ENCODE peak calls at places on chromosomes 5 and 9, in five cellular contexts. X is endodermal cell, T is iris pigment epithelial cell, G is T-helper 17 cell, W is GM04504. B is an unnamed sample.

GRCh38 chr5:73451218-73452130 is 2.9 kb upstream of the FOXD1 start:
- DNase-seq in X (peak; percentile 88), T (peak; percentile 40), G (peak; percentile 62), W (no peak), B (peak; percentile 23)

GRCh38 chr9:84866402-84866801 is 196.9 kb downstream of the NTRK2 start:
- DNase-seq in X (no peak), T (no peak), G (no peak), W (no peak), B (no peak)

GRCh38 chr9:71638627-71639026 is 129.7 kb downstream of the CEMIP2 start:
- DNase-seq in X (no peak), T (no peak), G (no peak), W (no peak), B (no peak)

GRCh38 chr5:127886141-127886540 is 182.9 kb downstream of the CCDC192 start:
- DNase-seq in X (no peak), T (no peak), G (no peak), W (no peak), B (no peak)

GRCh38 chr9:101457003-101457402 is 21.4 kb upstream of the ALDOB start:
- DNase-seq in X (peak; percentile 77), T (no peak), G (no peak), W (no peak), B (no peak)

GRCh38 chr9:762217-762616 is 79.3 kb upstream of the DMRT1 start:
- DNase-seq in X (no peak), T (no peak), G (no peak), W (no peak), B (no peak)

GRCh38 chr5:82792001-82792615 is 285.1 kb downstream of the TMEM167A start:
- DNase-seq in X (no peak), T (no peak), G (no peak), W (no peak), B (no peak)

GRCh38 chr5:113776832-113777525 is 263.5 kb downstream of the YTHDC2 start:
- DNase-seq in X (no peak), T (peak; percentile 14), G (no peak), W (no peak), B (no peak)

GRCh38 chr5:25850581-25850980 is 1187.8 kb downstream of the CDH9 start:
- DNase-seq in X (no peak), T (no peak), G (no peak), W (no peak), B (no peak)

GRCh38 chr5:75558972-75559632 is 47.4 kb downstream of the POLK start:
- DNase-seq in X (no peak), T (no peak), G (no peak), W (no peak), B (no peak)

GRCh38 chr9:125749951-125750655 is 2.9 kb downstream of the PBX3 start:
- DNase-seq in X (no peak), T (peak; percentile 67), G (no peak), W (no peak), B (no peak)

GRCh38 chr5:156934450-156935211 is 28.4 kb downstream of the TIMD4 start:
- DNase-seq in X (peak; percentile 75), T (no peak), G (no peak), W (no peak), B (no peak)

GRCh38 chr5:175696139-175696854 is 38.4 kb downstream of the HRH2 start:
- DNase-seq in X (peak; percentile 89), T (peak; percentile 8), G (peak; percentile 40), W (no peak), B (no peak)

GRCh38 chr5:103223031-103223955 is 35.3 kb upstream of the MACIR start:
- DNase-seq in X (peak; percentile 69), T (no peak), G (no peak), W (no peak), B (no peak)

GRCh38 chr5:137142371-137143243 is 356.5 kb downstream of the SPOCK1 start:
- DNase-seq in X (no peak), T (peak; percentile 67), G (no peak), W (peak; percentile 90), B (peak; percentile 65)